ENCODE peak calls at places on chromosome 3, in eight cellular contexts. R, Z, L, P, M, E, V and A are unnamed samples.

GRCh38 chr3:183253364-183253960 is 409 bp downstream of the B3GNT5 start:
- DNase-seq in E (peak), Z (peak), P (peak), M (peak), R (peak), L (peak), V (peak), A (peak)

GRCh38 chr3:42013652-42014442 is 51.9 kb upstream of the ULK4 start:
- DNase-seq in P (peak), R (no peak), Z (peak), M (no peak), L (no peak), E (peak), V (peak), A (peak)

GRCh38 chr3:99232696-99233095 is 331.2 kb upstream of the DCBLD2 start:
- DNase-seq in L (no peak), Z (no peak), E (no peak), M (no peak), R (no peak), V (no peak), P (no peak), A (no peak)

GRCh38 chr3:30513374-30514152 is 92.8 kb upstream of the TGFBR2 start:
- DNase-seq in R (no peak), E (no peak), P (no peak), M (no peak), V (no peak), Z (no peak), L (no peak), A (no peak)

GRCh38 chr3:153173758-153174516 is 11.9 kb downstream of the RAP2B start:
- DNase-seq in E (no peak), R (no peak), V (no peak), L (no peak), M (peak), P (no peak), Z (no peak), A (no peak)

GRCh38 chr3:133763797-133764734 is 17.9 kb downstream of the TF start:
- DNase-seq in P (no peak), V (no peak), L (no peak), R (peak), Z (peak), M (peak), E (no peak), A (no peak)

GRCh38 chr3:137294139-137294538 is 336.4 kb downstream of the IL20RB start:
- DNase-seq in V (no peak), L (no peak), M (no peak), E (no peak), R (no peak), Z (no peak), P (no peak), A (no peak)

GRCh38 chr3:52827441-52827840 is 3.0 kb downstream of the ITIH4 start:
- DNase-seq in P (no peak), Z (no peak), M (peak), V (no peak), L (no peak), R (no peak), E (no peak), A (no peak)

GRCh38 chr3:32948625-32949445 is 2.6 kb upstream of the CCR4 start:
- DNase-seq in M (no peak), L (no peak), P (no peak), R (no peak), V (no peak), E (no peak), Z (no peak), A (no peak)

GRCh38 chr3:180180795-180181194 is 144.1 kb upstream of the PEX5L start:
- DNase-seq in M (peak), V (no peak), Z (no peak), P (no peak), L (no peak), E (no peak), R (peak), A (no peak)

GRCh38 chr3:177729939-177730700 is 532.8 kb upstream of the TBL1XR1 start:
- DNase-seq in V (no peak), Z (no peak), R (no peak), P (no peak), L (peak), E (no peak), M (peak), A (no peak)

GRCh38 chr3:117695871-117696270 is 986.3 kb downstream of the TUSC7 start:
- DNase-seq in P (no peak), Z (no peak), E (no peak), V (no peak), L (no peak), M (no peak), R (no peak), A (no peak)

GRCh38 chr3:63864008-63864871 is 573 bp downstream of the ATXN7 start:
- DNase-seq in E (peak), R (no peak), Z (peak), M (no peak), L (peak), V (peak), P (peak), A (peak)

GRCh38 chr3:83321457-83321856 is 1560.0 kb upstream of the GBE1 start:
- DNase-seq in L (no peak), Z (no peak), R (no peak), V (no peak), P (no peak), E (no peak), M (no peak), A (no peak)

GRCh38 chr3:152225176-152225575 is 43.6 kb upstream of the MBNL1 start:
- DNase-seq in R (peak), V (no peak), M (no peak), E (no peak), L (no peak), Z (no peak), P (no peak), A (no peak)

GRCh38 chr3:31448035-31448881 is 84.5 kb upstream of the STT3B start:
- DNase-seq in V (no peak), M (peak), P (peak), L (peak), R (no peak), E (peak), Z (no peak), A (peak)

GRCh38 chr3:169665264-169666078 is 2.0 kb upstream of the MECOM start:
- DNase-seq in E (no peak), L (no peak), M (no peak), R (no peak), P (no peak), Z (no peak), V (no peak), A (no peak)

GRCh38 chr3:77039606-77040553 is at the start of gene ROBO2:
- DNase-seq in P (peak), R (peak), L (peak), Z (peak), E (no peak), V (peak), M (no peak), A (peak)

GRCh38 chr3:42166662-42167300 is 75.6 kb downstream of the TRAK1 start:
- DNase-seq in E (no peak), Z (no peak), P (no peak), R (no peak), V (no peak), L (no peak), M (no peak), A (no peak)

GRCh38 chr3:142622447-142622846 is 26.3 kb downstream of the PLS1 start:
- DNase-seq in L (no peak), P (no peak), V (no peak), M (no peak), E (no peak), R (no peak), Z (no peak), A (no peak)

GRCh38 chr3:184290331-184290730 is 8.7 kb upstream of the PSMD2 start:
- DNase-seq in R (no peak), E (no peak), L (no peak), P (no peak), Z (no peak), V (no peak), M (no peak), A (no peak)

GRCh38 chr3:13202744-13203397 is 129.6 kb upstream of the IQSEC1 start:
- DNase-seq in V (peak), Z (no peak), L (no peak), M (no peak), R (no peak), E (no peak), P (no peak), A (no peak)

GRCh38 chr3:132284006-132284405 is 33.2 kb upstream of the ACP3 start:
- DNase-seq in R (peak), L (no peak), M (peak), P (no peak), V (no peak), Z (peak), E (no peak), A (no peak)

GRCh38 chr3:131526801-131527347 is 24.1 kb upstream of the MRPL3 start:
- DNase-seq in L (peak), R (peak), P (no peak), Z (peak), E (peak), M (peak), V (peak), A (peak)

GRCh38 chr3:35393916-35394315 is 245.4 kb upstream of the ARPP21 start:
- DNase-seq in V (no peak), Z (no peak), M (no peak), R (no peak), E (no peak), P (no peak), L (peak), A (no peak)

GRCh38 chr3:79415351-79415750 is 352.4 kb downstream of the ROBO1 start:
- DNase-seq in L (no peak), Z (no peak), V (no peak), M (no peak), P (no peak), E (no peak), R (no peak), A (no peak)

GRCh38 chr3:4522962-4523361 is 29.8 kb downstream of the ITPR1 start:
- DNase-seq in M (no peak), V (no peak), P (no peak), R (no peak), Z (no peak), L (no peak), E (no peak), A (no peak)

GRCh38 chr3:13133471-13133981 is 60.3 kb upstream of the IQSEC1 start:
- DNase-seq in E (no peak), L (no peak), P (peak), Z (no peak), M (no peak), R (no peak), V (peak), A (no peak)

GRCh38 chr3:13015286-13016082 is 57.7 kb downstream of the IQSEC1 start:
- DNase-seq in P (peak), R (no peak), M (no peak), L (no peak), V (no peak), Z (peak), E (peak), A (peak)

GRCh38 chr3:194065119-194065392 is 70.9 kb upstream of the HES1 start:
- DNase-seq in Z (no peak), V (no peak), M (no peak), L (no peak), P (no peak), E (no peak), R (no peak), A (no peak)

GRCh38 chr3:13069495-13069894 is 3.7 kb downstream of the IQSEC1 start:
- DNase-seq in P (peak), L (no peak), V (no peak), M (no peak), Z (no peak), R (no peak), E (peak), A (peak)

GRCh38 chr3:113269661-113270060 is 58.3 kb downstream of the BOC start:
- DNase-seq in R (no peak), E (no peak), Z (no peak), P (no peak), L (no peak), M (no peak), V (no peak), A (no peak)

GRCh38 chr3:149299938-149300791 is 33.3 kb downstream of the TM4SF18 start:
- DNase-seq in M (peak), P (peak), E (no peak), Z (peak), R (peak), L (peak), V (no peak), A (no peak)

GRCh38 chr3:23174426-23175039 is 28.6 kb upstream of the UBE2E2 start:
- DNase-seq in R (peak), Z (peak), P (no peak), M (no peak), L (no peak), V (no peak), E (no peak), A (no peak)

GRCh38 chr3:148756306-148756705 is 58.6 kb downstream of the AGTR1 start:
- DNase-seq in L (no peak), Z (no peak), R (no peak), E (no peak), M (no peak), V (no peak), P (no peak), A (no peak)

GRCh38 chr3:149120051-149120972 is 9.1 kb upstream of the HPS3 start:
- DNase-seq in M (peak), V (no peak), L (peak), E (peak), P (no peak), Z (peak), R (peak), A (peak)

GRCh38 chr3:173897631-173898030 is 500.1 kb downstream of the NLGN1 start:
- DNase-seq in E (no peak), L (no peak), Z (no peak), V (no peak), M (no peak), R (no peak), P (no peak), A (no peak)

GRCh38 chr3:188635258-188636038 is 481.5 kb downstream of the LPP start:
- DNase-seq in Z (no peak), E (no peak), L (peak), V (no peak), P (no peak), M (peak), R (peak), A (no peak)

GRCh38 chr3:123652346-123652984 is 67.6 kb upstream of the HACD2 start:
- DNase-seq in V (peak), P (peak), Z (peak), E (peak), L (peak), R (peak), M (peak), A (peak)

GRCh38 chr3:177590826-177591225 is 393.5 kb upstream of the TBL1XR1 start:
- DNase-seq in V (no peak), Z (no peak), P (no peak), L (no peak), R (no peak), E (no peak), M (peak), A (no peak)

DNA sequence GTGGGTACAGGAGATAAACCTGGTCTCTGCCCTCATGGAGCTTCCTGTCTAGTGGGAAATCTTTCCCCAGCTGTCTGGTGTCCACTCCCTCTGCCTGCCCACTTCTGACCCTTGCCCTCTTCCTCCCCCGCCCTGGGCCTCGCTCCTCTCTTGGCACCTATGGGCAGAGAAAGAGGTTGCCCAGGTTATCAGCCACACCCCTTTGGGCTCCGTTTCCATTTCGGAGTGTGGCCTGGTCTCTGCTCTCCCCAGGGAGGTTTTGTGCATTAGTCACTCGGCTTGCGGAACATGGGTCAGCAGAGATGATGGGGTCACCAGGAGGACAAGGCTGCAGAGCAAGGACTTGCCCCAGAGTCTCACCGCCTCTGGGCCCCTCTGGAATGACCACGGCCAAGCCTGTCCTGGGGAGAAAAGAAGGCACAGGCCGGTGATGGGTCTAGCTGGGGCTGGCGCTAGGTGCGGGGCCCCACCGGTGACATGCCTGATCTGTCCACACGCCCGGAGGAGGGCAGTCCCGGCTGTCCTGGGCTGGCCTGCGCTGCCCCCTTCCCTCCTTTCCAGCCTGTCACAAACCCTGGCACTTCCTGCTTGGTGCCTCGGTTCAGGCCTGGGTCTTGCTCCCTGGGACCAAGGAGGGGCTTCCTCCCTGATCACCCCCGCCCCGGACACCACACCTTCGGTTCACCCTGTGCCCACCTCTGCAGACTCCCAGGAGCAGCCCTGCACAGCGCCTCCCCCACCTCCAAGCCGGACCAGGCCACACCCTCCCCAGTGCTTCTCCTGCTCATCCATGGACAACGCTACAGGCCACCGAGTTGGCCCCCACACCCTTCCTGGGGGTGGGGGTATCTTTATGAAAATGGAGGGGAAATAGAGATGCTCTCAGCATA is 35.6 kb upstream of the MUC4 start:
- DNase-seq in E (no peak), Z (no peak), R (peak), L (no peak), M (peak), P (no peak), V (no peak), A (no peak)
- TF ChIP-seq CTCF in E (no peak), Z (no peak), R (no peak), L (no peak), M (no peak), P (no peak), V (no peak), A (no peak)

GRCh38 chr3:195559723-195560409 is 16.7 kb upstream of the PPP1R2 start:
- DNase-seq in M (no peak), Z (no peak), E (no peak), L (no peak), R (no peak), V (no peak), P (no peak), A (no peak)

GRCh38 chr3:195556390-195556789 is 13.3 kb upstream of the PPP1R2 start:
- DNase-seq in V (peak), L (peak), E (no peak), R (no peak), P (peak), M (peak), Z (peak), A (no peak)

GRCh38 chr3:195557327-195557726 is 14.2 kb upstream of the PPP1R2 start:
- DNase-seq in M (no peak), V (no peak), L (no peak), P (no peak), Z (no peak), E (no peak), R (no peak), A (no peak)

GRCh38 chr3:195555110-195555509 is 12.0 kb upstream of the PPP1R2 start:
- DNase-seq in L (no peak), M (no peak), Z (no peak), E (no peak), V (no peak), R (no peak), P (no peak), A (no peak)

DNA sequence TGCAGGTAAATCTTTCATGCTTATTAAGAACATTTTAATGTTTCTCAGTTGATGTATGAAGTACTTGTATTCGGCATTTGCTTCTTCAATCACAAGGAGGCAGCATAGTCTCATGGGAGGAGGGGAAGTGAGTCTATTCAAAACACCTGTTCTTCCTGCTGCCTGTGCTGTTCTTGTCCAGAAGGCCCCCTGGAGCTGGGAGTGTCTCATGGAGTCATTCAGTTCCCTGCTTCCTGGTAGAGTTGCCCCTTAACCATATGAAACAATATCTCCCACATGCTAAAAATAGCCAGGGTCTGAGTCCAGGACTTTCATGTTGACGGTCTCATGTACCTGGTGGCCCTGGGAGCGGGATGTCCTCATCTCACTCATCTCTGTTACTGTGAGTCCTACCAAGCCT is 15.5 kb upstream of the PPP1R2 start:
- DNase-seq in Z (peak), V (no peak), E (no peak), M (peak), P (peak), R (peak), L (peak), A (no peak)
- TF ChIP-seq CTCF in Z (peak), V (peak), E (peak), M (peak), P (peak), R (peak), L (peak), A (peak)

DNA sequence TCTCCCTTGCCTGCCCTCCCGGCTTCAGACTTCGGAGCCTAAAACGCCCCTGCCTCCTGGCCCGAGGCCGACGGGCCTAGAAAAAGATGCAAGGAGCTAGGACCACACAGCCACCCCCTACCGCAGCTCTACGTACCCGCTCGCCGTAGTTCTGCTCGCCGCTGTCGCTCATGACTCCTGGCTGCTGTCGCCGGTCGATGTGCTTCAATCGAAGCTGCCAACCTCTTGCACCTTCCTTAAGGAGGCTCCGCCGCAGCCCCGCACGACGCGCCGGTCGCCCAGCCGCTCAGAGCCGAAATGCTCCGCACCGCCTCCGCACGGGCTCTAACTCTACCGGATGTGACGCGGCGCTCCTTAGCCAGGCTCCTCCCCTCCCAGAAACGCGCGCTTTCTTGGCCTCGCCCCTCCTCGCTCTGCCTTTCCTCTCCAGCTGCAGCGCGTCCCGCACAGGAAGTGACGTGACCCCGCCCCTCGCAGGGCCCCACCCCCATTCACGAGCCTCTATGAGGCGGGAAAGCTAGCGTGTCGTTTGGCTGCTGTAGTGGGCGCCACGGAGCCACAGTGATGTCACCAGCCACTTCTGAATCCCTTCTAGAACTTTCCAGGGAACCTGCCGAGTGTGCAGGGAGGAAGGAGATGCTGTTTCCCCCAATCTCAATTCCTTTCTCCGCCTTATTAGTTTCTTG is at the start of gene TRA2B:
- DNase-seq in R (peak), L (peak), M (peak), E (peak), P (peak), Z (peak), V (peak), A (peak)
- TF ChIP-seq CTCF in R (peak), L (peak), M (peak), E (peak), P (no peak), Z (peak), V (peak), A (no peak)

GRCh38 chr3:78165876-78166275 is 1126.0 kb downstream of the ROBO2 start:
- DNase-seq in P (no peak), L (no peak), M (no peak), V (no peak), R (peak), Z (no peak), E (no peak), A (no peak)
- TF ChIP-seq CTCF in P (no peak), L (peak), M (peak), V (no peak), R (no peak), Z (no peak), E (no peak), A (no peak)

GRCh38 chr3:17307889-17308288 is 423.1 kb downstream of the PLCL2 start:
- DNase-seq in Z (no peak), P (no peak), L (no peak), M (no peak), V (no peak), E (no peak), R (no peak), A (no peak)
- TF ChIP-seq CTCF in Z (no peak), P (no peak), L (no peak), M (no peak), V (no peak), E (no peak), R (no peak), A (no peak)

GRCh38 chr3:172107403-172107802 is 68.0 kb downstream of the FNDC3B start:
- DNase-seq in L (no peak), P (peak), V (no peak), R (no peak), Z (no peak), E (peak), M (peak), A (peak)
- TF ChIP-seq CTCF in L (no peak), P (no peak), V (no peak), R (no peak), Z (no peak), E (peak), M (no peak), A (no peak)